ENCODE peak calls at places on chromosome 14, in four cellular contexts. One of them, this sample, is unnamed.

GRCh38 chr14:20631023-20631820 is 10.3 kb downstream of the OR6S1 start:
- DNase-seq in transverse colon: peak
- DNase-seq in thoracic aorta: no peak
- DNase-seq in A549: peak
- DNase-seq in this sample: no peak

GRCh38 chr14:28375295-28375694 is 391.3 kb upstream of the FOXG1 start:
- DNase-seq in thoracic aorta: no peak
- DNase-seq in transverse colon: no peak
- DNase-seq in A549: peak
- DNase-seq in this sample: no peak

GRCh38 chr14:100288382-100289185 is 17.7 kb downstream of the SLC25A29 start:
- DNase-seq in thoracic aorta: no peak
- DNase-seq in A549: no peak
- DNase-seq in transverse colon: no peak
- DNase-seq in this sample: no peak

GRCh38 chr14:95662376-95663186 is 23.6 kb upstream of the TCL1B start:
- DNase-seq in transverse colon: no peak
- DNase-seq in thoracic aorta: no peak
- DNase-seq in A549: no peak
- DNase-seq in this sample: no peak

GRCh38 chr14:64113279-64113678 is 180.9 kb downstream of the ESR2 start:
- DNase-seq in transverse colon: peak
- DNase-seq in A549: no peak
- DNase-seq in thoracic aorta: no peak
- DNase-seq in this sample: no peak

GRCh38 chr14:76950043-76951020 is 78.2 kb downstream of the IRF2BPL start:
- DNase-seq in thoracic aorta: no peak
- DNase-seq in transverse colon: no peak
- DNase-seq in A549: no peak
- DNase-seq in this sample: no peak

GRCh38 chr14:26730929-26731618 is 133.2 kb upstream of the NOVA1 start:
- DNase-seq in transverse colon: no peak
- DNase-seq in A549: peak
- DNase-seq in thoracic aorta: no peak
- DNase-seq in this sample: no peak

GRCh38 chr14:90642239-90642717 is 174.0 kb downstream of the TTC7B start:
- DNase-seq in A549: peak
- DNase-seq in thoracic aorta: no peak
- DNase-seq in transverse colon: no peak
- DNase-seq in this sample: no peak

GRCh38 chr14:75205586-75205985 is 29.2 kb upstream of the TMED10 start:
- DNase-seq in A549: no peak
- DNase-seq in transverse colon: no peak
- DNase-seq in thoracic aorta: no peak
- DNase-seq in this sample: peak

GRCh38 chr14:89382487-89383170 is 34.4 kb downstream of the FOXN3 start:
- DNase-seq in A549: no peak
- DNase-seq in transverse colon: no peak
- DNase-seq in thoracic aorta: no peak
- DNase-seq in this sample: no peak

GRCh38 chr14:76884853-76885276 is 58.7 kb downstream of the LRRC74A start:
- DNase-seq in transverse colon: no peak
- DNase-seq in thoracic aorta: no peak
- DNase-seq in A549: no peak
- DNase-seq in this sample: no peak

GRCh38 chr14:87108726-87109125 is 884.3 kb downstream of the GALC start:
- DNase-seq in transverse colon: no peak
- DNase-seq in A549: no peak
- DNase-seq in thoracic aorta: no peak
- DNase-seq in this sample: no peak

GRCh38 chr14:75896341-75896740 is 85.5 kb downstream of the TGFB3 start:
- DNase-seq in thoracic aorta: no peak
- DNase-seq in A549: no peak
- DNase-seq in transverse colon: no peak
- DNase-seq in this sample: no peak

GRCh38 chr14:81231540-81231939 is 10.8 kb upstream of the GTF2A1 start:
- DNase-seq in A549: no peak
- DNase-seq in thoracic aorta: no peak
- DNase-seq in transverse colon: no peak
- DNase-seq in this sample: no peak

GRCh38 chr14:92728781-92729364 is 19.6 kb downstream of the LGMN start:
- DNase-seq in A549: peak
- DNase-seq in thoracic aorta: no peak
- DNase-seq in transverse colon: no peak
- DNase-seq in this sample: peak

GRCh38 chr14:50064993-50065392 is 51.4 kb downstream of the VCPKMT start:
- DNase-seq in transverse colon: peak
- DNase-seq in thoracic aorta: no peak
- DNase-seq in A549: no peak
- DNase-seq in this sample: peak

GRCh38 chr14:103746706-103747105 is 31.1 kb downstream of the ZFYVE21 start:
- DNase-seq in transverse colon: no peak
- DNase-seq in A549: no peak
- DNase-seq in thoracic aorta: no peak
- DNase-seq in this sample: no peak

GRCh38 chr14:74140374-74140850 is 55.7 kb downstream of the LIN52 start:
- DNase-seq in transverse colon: peak
- DNase-seq in thoracic aorta: peak
- DNase-seq in A549: no peak
- DNase-seq in this sample: no peak

GRCh38 chr14:95527392-95528002 is 7.4 kb upstream of the GLRX5 start:
- DNase-seq in transverse colon: peak
- DNase-seq in A549: peak
- DNase-seq in thoracic aorta: no peak
- DNase-seq in this sample: no peak

GRCh38 chr14:99579077-99579836 is 24.8 kb downstream of the CCDC85C start:
- DNase-seq in thoracic aorta: no peak
- DNase-seq in A549: peak
- DNase-seq in transverse colon: peak
- DNase-seq in this sample: no peak

GRCh38 chr14:69547701-69548348 is 26.8 kb downstream of the CCDC177 start:
- DNase-seq in A549: no peak
- DNase-seq in thoracic aorta: no peak
- DNase-seq in transverse colon: no peak
- DNase-seq in this sample: no peak

GRCh38 chr14:78075033-78075432 is 95.1 kb upstream of the NRXN3 start:
- DNase-seq in thoracic aorta: no peak
- DNase-seq in A549: no peak
- DNase-seq in transverse colon: no peak
- DNase-seq in this sample: no peak

GRCh38 chr14:83799230-83799629 is 1730.7 kb upstream of the FLRT2 start:
- DNase-seq in A549: no peak
- DNase-seq in transverse colon: no peak
- DNase-seq in thoracic aorta: no peak
- DNase-seq in this sample: no peak

GRCh38 chr14:90354551-90355298 is 23.0 kb upstream of the NRDE2 start:
- DNase-seq in A549: no peak
- DNase-seq in thoracic aorta: no peak
- DNase-seq in transverse colon: no peak
- DNase-seq in this sample: no peak

GRCh38 chr14:99188721-99189120 is 83.3 kb downstream of the BCL11B start:
- DNase-seq in thoracic aorta: no peak
- DNase-seq in A549: no peak
- DNase-seq in transverse colon: no peak
- DNase-seq in this sample: no peak

GRCh38 chr14:28629328-28630004 is 137.1 kb upstream of the FOXG1 start:
- DNase-seq in thoracic aorta: no peak
- DNase-seq in transverse colon: no peak
- DNase-seq in A549: no peak
- DNase-seq in this sample: no peak

GRCh38 chr14:102421366-102422057 is 58.8 kb downstream of the TECPR2 start:
- DNase-seq in A549: no peak
- DNase-seq in transverse colon: no peak
- DNase-seq in thoracic aorta: no peak
- DNase-seq in this sample: no peak

GRCh38 chr14:103679351-103679750 is 35.9 kb downstream of the XRCC3 start:
- DNase-seq in A549: peak
- DNase-seq in thoracic aorta: no peak
- DNase-seq in transverse colon: peak
- DNase-seq in this sample: peak

GRCh38 chr14:64340560-64341196 is 46.5 kb upstream of the ESR2 start:
- DNase-seq in thoracic aorta: no peak
- DNase-seq in transverse colon: no peak
- DNase-seq in A549: no peak
- DNase-seq in this sample: no peak

GRCh38 chr14:26282578-26282977 is 315.3 kb downstream of the NOVA1 start:
- DNase-seq in thoracic aorta: no peak
- DNase-seq in transverse colon: no peak
- DNase-seq in A549: no peak
- DNase-seq in this sample: no peak

GRCh38 chr14:89401783-89402182 is 15.2 kb downstream of the FOXN3 start:
- DNase-seq in thoracic aorta: no peak
- DNase-seq in A549: no peak
- DNase-seq in transverse colon: no peak
- DNase-seq in this sample: no peak

GRCh38 chr14:35533357-35534129 is 421 bp upstream of the INSM2 start:
- DNase-seq in transverse colon: peak
- DNase-seq in thoracic aorta: no peak
- DNase-seq in A549: peak
- DNase-seq in this sample: no peak
- TF ChIP-seq CTCF in transverse colon: no peak
- TF ChIP-seq CTCF in thoracic aorta: no peak
- TF ChIP-seq CTCF in A549: no peak
- TF ChIP-seq CTCF in this sample: no peak

GRCh38 chr14:63039800-63040380 is 5.4 kb downstream of the KCNH5 start:
- DNase-seq in A549: peak
- DNase-seq in thoracic aorta: no peak
- DNase-seq in transverse colon: no peak
- DNase-seq in this sample: no peak
- TF ChIP-seq CTCF in A549: peak
- TF ChIP-seq CTCF in thoracic aorta: no peak
- TF ChIP-seq CTCF in transverse colon: no peak
- TF ChIP-seq CTCF in this sample: no peak

GRCh38 chr14:93925374-93925895 is 1.7 kb upstream of the FAM181A start:
- DNase-seq in thoracic aorta: no peak
- DNase-seq in transverse colon: no peak
- DNase-seq in A549: no peak
- DNase-seq in this sample: no peak

GRCh38 chr14:93923586-93923985 is 3.6 kb upstream of the FAM181A start:
- DNase-seq in A549: no peak
- DNase-seq in thoracic aorta: no peak
- DNase-seq in transverse colon: no peak
- DNase-seq in this sample: no peak

GRCh38 chr14:93924592-93925355 is 2.4 kb upstream of the FAM181A start:
- DNase-seq in thoracic aorta: no peak
- DNase-seq in A549: no peak
- DNase-seq in transverse colon: no peak
- DNase-seq in this sample: no peak

GRCh38 chr14:93917141-93917540 is 10.0 kb upstream of the FAM181A start:
- DNase-seq in A549: no peak
- DNase-seq in thoracic aorta: no peak
- DNase-seq in transverse colon: no peak
- DNase-seq in this sample: no peak

GRCh38 chr14:93921001-93921797 is 5.9 kb upstream of the FAM181A start:
- DNase-seq in transverse colon: no peak
- DNase-seq in A549: no peak
- DNase-seq in thoracic aorta: no peak
- DNase-seq in this sample: no peak
- TF ChIP-seq CTCF in transverse colon: no peak
- TF ChIP-seq CTCF in A549: no peak
- TF ChIP-seq CTCF in thoracic aorta: no peak
- TF ChIP-seq CTCF in this sample: no peak

GRCh38 chr14:36028665-36029064 is 147.9 kb downstream of the PTCSC3 start:
- DNase-seq in thoracic aorta: no peak
- DNase-seq in A549: no peak
- DNase-seq in transverse colon: no peak
- DNase-seq in this sample: no peak

GRCh38 chr14:36027354-36027753 is 149.2 kb downstream of the PTCSC3 start:
- DNase-seq in transverse colon: no peak
- DNase-seq in A549: no peak
- DNase-seq in thoracic aorta: no peak
- DNase-seq in this sample: no peak

GRCh38 chr14:36022765-36023415 is 153.6 kb downstream of the PTCSC3 start:
- DNase-seq in transverse colon: no peak
- DNase-seq in A549: no peak
- DNase-seq in thoracic aorta: no peak
- DNase-seq in this sample: no peak

GRCh38 chr14:36028218-36028617 is 148.3 kb downstream of the PTCSC3 start:
- DNase-seq in A549: peak
- DNase-seq in thoracic aorta: no peak
- DNase-seq in transverse colon: no peak
- DNase-seq in this sample: no peak
- TF ChIP-seq CTCF in A549: peak
- TF ChIP-seq CTCF in thoracic aorta: no peak
- TF ChIP-seq CTCF in transverse colon: no peak
- TF ChIP-seq CTCF in this sample: no peak

DNA sequence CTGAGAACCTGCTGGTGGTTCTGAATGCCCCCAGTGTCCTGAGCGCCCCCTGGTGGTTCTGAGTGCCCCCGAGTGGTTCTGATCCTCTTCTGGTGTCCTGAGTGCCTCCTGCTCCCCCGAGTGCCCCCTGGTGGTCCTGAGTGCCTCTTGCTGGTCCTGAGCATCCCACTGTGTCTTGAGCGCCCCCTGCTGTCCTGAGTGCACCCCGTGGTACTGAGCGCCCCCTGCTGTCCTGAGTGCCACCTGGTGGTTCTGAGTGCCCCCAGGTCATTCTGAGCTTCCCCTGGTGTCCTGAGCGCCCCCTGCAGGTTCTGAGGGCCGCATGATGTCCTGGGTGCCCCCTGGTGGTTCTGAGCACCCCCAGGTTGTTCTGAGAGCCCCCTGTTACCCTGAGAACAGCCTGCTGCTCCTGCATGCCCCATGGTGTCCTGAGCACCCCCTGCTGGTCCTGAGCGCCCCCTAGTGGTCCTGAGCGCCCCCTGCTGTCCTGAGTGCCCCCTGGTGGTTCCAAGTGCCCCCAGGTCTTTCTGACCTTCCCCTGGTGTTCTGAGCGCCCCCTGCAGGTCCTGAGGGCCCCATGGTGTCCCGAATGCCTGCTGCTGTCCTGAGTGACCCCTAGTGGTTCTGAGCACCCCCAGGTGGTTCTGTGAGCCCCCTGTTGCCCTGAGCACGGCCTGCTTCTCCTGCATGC is 1165.4 kb downstream of the TMEM121 start:
- DNase-seq in A549: peak
- DNase-seq in transverse colon: peak
- DNase-seq in thoracic aorta: no peak
- DNase-seq in this sample: peak
- TF ChIP-seq CTCF in A549: no peak
- TF ChIP-seq CTCF in transverse colon: peak
- TF ChIP-seq CTCF in thoracic aorta: no peak
- TF ChIP-seq CTCF in this sample: peak

GRCh38 chr14:56482306-56482705 is 97.3 kb upstream of the TMEM260 start:
- DNase-seq in thoracic aorta: no peak
- DNase-seq in transverse colon: no peak
- DNase-seq in A549: peak
- DNase-seq in this sample: no peak
- TF ChIP-seq CTCF in thoracic aorta: no peak
- TF ChIP-seq CTCF in transverse colon: no peak
- TF ChIP-seq CTCF in A549: peak
- TF ChIP-seq CTCF in this sample: no peak